ENCODE peak calls at places on chromosomes 1 and 21, in nine cellular contexts. B is activated naive CD4-positive, alpha-beta T cell treated with Interleukin-2 at 50 U/mL for 16 hours; Z is CD8-positive, alpha-beta T cell; E is neural progenitor cell; X is cardiac fibroblast; Y is CD4-positive, alpha-beta T cell; L is cardiac muscle cell; O is HuH-7.5; K is A172. V is an unnamed sample.

GRCh38 chr1:208291923-208292711 is 47.9 kb upstream of the PLXNA2 start:
- DNase-seq in B (no peak), Z (no peak), E (no peak), X (peak), Y (no peak), L (peak), O (no peak), K (no peak), V (peak)

GRCh38 chr1:154902920-154903566 is 33.0 kb upstream of the KCNN3 start:
- DNase-seq in B (no peak), Z (no peak), E (no peak), X (no peak), Y (no peak), L (no peak), O (no peak), K (no peak), V (no peak)

GRCh38 chr1:48556161-48556850 is 84.3 kb upstream of the SPATA6 start:
- DNase-seq in B (no peak), Z (no peak), E (no peak), X (no peak), Y (no peak), L (no peak), O (no peak), K (no peak), V (no peak)

GRCh38 chr1:204110894-204111633 is 38.1 kb downstream of the SOX13 start:
- DNase-seq in B (no peak), Z (no peak), E (no peak), X (no peak), Y (no peak), L (no peak), O (no peak), K (peak), V (no peak)

GRCh38 chr1:37156646-37157045 is 122.3 kb upstream of the GRIK3 start:
- DNase-seq in B (no peak), Z (no peak), E (no peak), X (no peak), Y (no peak), L (no peak), O (no peak), K (no peak), V (no peak)

GRCh38 chr1:169381162-169381561 is 13.2 kb downstream of the BLZF1 start:
- DNase-seq in B (no peak), Z (no peak), E (no peak), X (no peak), Y (no peak), L (no peak), O (no peak), K (no peak), V (no peak)

GRCh38 chr1:165303415-165303814 is 53.1 kb downstream of the LMX1A start:
- DNase-seq in B (no peak), Z (no peak), E (no peak), X (no peak), Y (no peak), L (no peak), O (no peak), K (no peak), V (no peak)

GRCh38 chr21:21605502-21605901 is 607.3 kb downstream of the NCAM2 start:
- DNase-seq in B (no peak), Z (no peak), E (no peak), X (no peak), Y (no peak), L (no peak), O (no peak), K (no peak), V (peak)

GRCh38 chr1:147586412-147586811 is 45.1 kb downstream of the BCL9 start:
- DNase-seq in B (no peak), Z (no peak), E (peak), X (no peak), Y (no peak), L (no peak), O (no peak), K (no peak), V (no peak)

GRCh38 chr1:187408217-187409004 is 579.7 kb downstream of the PLA2G4A start:
- DNase-seq in B (no peak), Z (no peak), E (peak), X (peak), Y (no peak), L (peak), O (no peak), K (peak), V (no peak)

GRCh38 chr1:46448109-46448911 is 41.3 kb upstream of the DMBX1 start:
- DNase-seq in B (no peak), Z (no peak), E (peak), X (no peak), Y (no peak), L (no peak), O (no peak), K (no peak), V (no peak)

GRCh38 chr1:232142403-232143314 is 487.3 kb downstream of the SIPA1L2 start:
- DNase-seq in B (no peak), Z (no peak), E (no peak), X (peak), Y (no peak), L (peak), O (no peak), K (peak), V (peak)

GRCh38 chr1:2972879-2973575 is 48.2 kb upstream of the ACTRT2 start:
- DNase-seq in B (no peak), Z (no peak), E (no peak), X (no peak), Y (no peak), L (no peak), O (no peak), K (no peak), V (no peak)

GRCh38 chr1:74193908-74194307 is 4.1 kb downstream of the LRRIQ3 start:
- DNase-seq in B (no peak), Z (no peak), E (no peak), X (peak), Y (no peak), L (peak), O (no peak), K (no peak), V (peak)

GRCh38 chr1:23791434-23792047 is 596 bp downstream of the LYPLA2 start:
- DNase-seq in B (peak), Z (no peak), E (peak), X (peak), Y (no peak), L (peak), O (peak), K (no peak), V (no peak)

GRCh38 chr1:243268284-243268653 is 12.4 kb downstream of the SDCCAG8 start:
- DNase-seq in B (no peak), Z (no peak), E (no peak), X (peak), Y (no peak), L (peak), O (no peak), K (peak), V (peak)

V was measured in LHCN-M2.